ENCODE peak calls at places on chromosomes 12 and 14, in seven cellular contexts. L is left ventricle myocardium superior; X is stimulated activated CD8-positive, alpha-beta memory T cell treated with anti-CD3 and anti-CD28 coated beads, Interleukin-2, amount 100 ng/mL, for 48 hours; K is mesendoderm; Y is GM12864; Z is anterior cingulate cortex; A is stimulated activated CD4-positive, alpha-beta T cell treated with anti-CD3 and anti-CD28 coated beads, Interleukin-15, amount 100 ng/mL, for 24 hours. I is an unnamed sample.

GRCh38 chr14:73763396-73763795 is 49.2 kb upstream of the PNMA1 start:
- DNase-seq in L (no peak), X (no peak), K (no peak), Y (no peak), Z (no peak), A (no peak), I (no peak)

GRCh38 chr12:3750616-3751015 is 2.3 kb downstream of the CRACR2A start:
- DNase-seq in L (no peak), X (no peak), K (no peak), Y (no peak), Z (no peak), A (no peak), I (no peak)

GRCh38 chr12:65867428-65867827 is 43.1 kb downstream of the HMGA2 start:
- DNase-seq in L (no peak), X (no peak), K (no peak), Y (no peak), Z (no peak), A (no peak), I (no peak)

GRCh38 chr14:22489247-22489551 is 99.8 kb downstream of the DAD1 start:
- DNase-seq in L (peak), X (no peak), K (peak), Y (no peak), Z (no peak), A (no peak), I (no peak)

GRCh38 chr12:80175307-80175930 is 76.1 kb downstream of the OTOGL start:
- DNase-seq in L (no peak), X (no peak), K (peak), Y (no peak), Z (no peak), A (no peak), I (no peak)

GRCh38 chr12:131140069-131140435 is 186.3 kb downstream of the ADGRD1 start:
- DNase-seq in L (no peak), X (no peak), K (no peak), Y (no peak), Z (no peak), A (no peak), I (no peak)

GRCh38 chr12:94596596-94596995 is 53.8 kb downstream of the TMCC3 start:
- DNase-seq in L (no peak), X (no peak), K (no peak), Y (no peak), Z (no peak), A (no peak), I (no peak)

GRCh38 chr12:7748774-7749296 is 1.7 kb upstream of the CLEC4C start:
- DNase-seq in L (no peak), X (no peak), K (no peak), Y (no peak), Z (no peak), A (no peak), I (no peak)

GRCh38 chr12:124509676-124510300 is 57.6 kb downstream of the NCOR2 start:
- DNase-seq in L (peak), X (no peak), K (peak), Y (no peak), Z (peak), A (no peak), I (no peak)

GRCh38 chr12:39272934-39273770 is 169.8 kb downstream of the KIF21A start:
- DNase-seq in L (no peak), X (no peak), K (peak), Y (no peak), Z (no peak), A (peak), I (peak)

GRCh38 chr12:40691913-40692616 is at the start of gene CNTN1:
- DNase-seq in L (peak), X (no peak), K (peak), Y (no peak), Z (peak), A (no peak), I (no peak)

GRCh38 chr14:87745507-87746118 is 247.4 kb downstream of the GALC start:
- DNase-seq in L (no peak), X (no peak), K (peak), Y (no peak), Z (no peak), A (peak), I (no peak)

GRCh38 chr14:71623939-71624338 is 308.3 kb upstream of the RGS6 start:
- DNase-seq in L (no peak), X (no peak), K (no peak), Y (no peak), Z (no peak), A (no peak), I (no peak)

GRCh38 chr14:49900973-49901372 is 8.1 kb downstream of the ARF6 start:
- DNase-seq in L (no peak), X (no peak), K (no peak), Y (no peak), Z (no peak), A (no peak), I (no peak)

GRCh38 chr12:41967668-41968649 is 176.7 kb downstream of the GXYLT1 start:
- DNase-seq in L (no peak), X (no peak), K (peak), Y (no peak), Z (no peak), A (no peak), I (no peak)

GRCh38 chr12:115199831-115200230 is 515.9 kb upstream of the TBX3 start:
- DNase-seq in L (no peak), X (no peak), K (no peak), Y (no peak), Z (no peak), A (no peak), I (no peak)

GRCh38 chr12:96305665-96306064 is 94.6 kb downstream of the CDK17 start:
- DNase-seq in L (no peak), X (no peak), K (no peak), Y (no peak), Z (no peak), A (no peak), I (no peak)

I was measured in CD8-positive, alpha-beta T cell.